ENCODE peak calls at places on chromosome 5, in four cellular contexts. X is T-helper 1 cell, D is anterior cingulate cortex, R is RKO. B is an unnamed sample.

GRCh38 chr5:178279026-178279722 is 46.6 kb upstream of the PHYKPL start:
- DNase-seq in X (no peak), D (no peak), R (no peak), B (no peak)

GRCh38 chr5:62589504-62589903 is 10.9 kb downstream of the LRRC70 start:
- DNase-seq in X (no peak), D (no peak), R (no peak), B (no peak)

GRCh38 chr5:5983261-5983660 is 395.1 kb downstream of the MED10 start:
- DNase-seq in X (no peak), D (no peak), R (no peak), B (no peak)

GRCh38 chr5:151487544-151487943 is 40.1 kb downstream of the SLC36A1 start:
- DNase-seq in X (no peak), D (no peak), R (no peak), B (no peak)

GRCh38 chr5:157253547-157253946 is 12.4 kb upstream of the CYFIP2 start:
- DNase-seq in X (no peak), D (peak; percentile 44), R (peak; percentile 53), B (no peak)

GRCh38 chr5:1295650-1296037 is 776 bp upstream of the TERT start:
- DNase-seq in X (no peak), D (no peak), R (no peak), B (no peak)

GRCh38 chr5:56840597-56840996 is 25.2 kb downstream of the MAP3K1 start:
- DNase-seq in X (no peak), D (no peak), R (no peak), B (no peak)

GRCh38 chr5:139635606-139636206 is 12.4 kb upstream of the CXXC5 start:
- DNase-seq in X (peak; percentile 31), D (no peak), R (peak; percentile 29), B (no peak)

GRCh38 chr5:177443144-177443983 is 3.2 kb upstream of the PRR7 start:
- DNase-seq in X (no peak), D (no peak), R (no peak), B (no peak)

GRCh38 chr5:105840800-105841199 is 1829.9 kb downstream of the EFNA5 start:
- DNase-seq in X (no peak), D (no peak), R (no peak), B (no peak)

GRCh38 chr5:23742701-23743100 is 235.3 kb downstream of the PRDM9 start:
- DNase-seq in X (no peak), D (no peak), R (peak; percentile 9), B (no peak)

GRCh38 chr5:53019320-53019719 is 30.2 kb downstream of the ITGA2 start:
- DNase-seq in X (no peak), D (no peak), R (peak; percentile 85), B (no peak)

GRCh38 chr5:95803271-95804148 is 19.0 kb downstream of the GLRX start:
- DNase-seq in X (no peak), D (no peak), R (no peak), B (no peak)

GRCh38 chr5:149732500-149733128 is 2.5 kb downstream of the PPARGC1B start:
- DNase-seq in X (no peak), D (no peak), R (no peak), B (no peak)

GRCh38 chr5:36357391-36357790 is 55.7 kb upstream of the RANBP3L start:
- DNase-seq in X (no peak), D (no peak), R (no peak), B (no peak)

GRCh38 chr5:57033503-57033902 is 81.6 kb upstream of the MIER3 start:
- DNase-seq in X (no peak), D (no peak), R (no peak), B (no peak)

GRCh38 chr5:171387970-171388815 is 544 bp downstream of the NPM1 start:
- DNase-seq in X (peak; percentile 87), D (peak; percentile 46), R (peak; percentile 85), B (peak; percentile 60)

GRCh38 chr5:3512291-3512690 is 83.3 kb upstream of the IRX1 start:
- DNase-seq in X (no peak), D (no peak), R (no peak), B (no peak)

GRCh38 chr5:90408571-90409317 is 812 bp downstream of the CETN3 start:
- DNase-seq in X (no peak), D (no peak), R (peak; percentile 69), B (no peak)

GRCh38 chr5:80318212-80318611 is 1.6 kb upstream of the SPZ1 start:
- DNase-seq in X (no peak), D (no peak), R (no peak), B (no peak)

GRCh38 chr5:142286111-142286510 is 38.7 kb downstream of the SPRY4 start:
- DNase-seq in X (no peak), D (no peak), R (no peak), B (no peak)

GRCh38 chr5:149381986-149382338 is 2.9 kb upstream of the IL17B start:
- DNase-seq in X (peak; percentile 44), D (no peak), R (peak; percentile 65), B (peak; percentile 60)

GRCh38 chr5:154949758-154950157 is 8.9 kb downstream of the MRPL22 start:
- DNase-seq in X (no peak), D (no peak), R (no peak), B (no peak)

GRCh38 chr5:43874772-43875171 is 271.8 kb downstream of the NNT start:
- DNase-seq in X (no peak), D (no peak), R (no peak), B (no peak)

GRCh38 chr5:10488144-10488543 is 46.5 kb downstream of the ROPN1L start:
- DNase-seq in X (no peak), D (no peak), R (no peak), B (no peak)

GRCh38 chr5:87164409-87164808 is 103.3 kb upstream of the RASA1 start:
- DNase-seq in X (no peak), D (no peak), R (no peak), B (no peak)

GRCh38 chr5:60092671-60093422 is 199.3 kb upstream of the PDE4D start:
- DNase-seq in X (no peak), D (no peak), R (peak; percentile 41), B (no peak)

GRCh38 chr5:154390096-154390495 is 55.7 kb upstream of the SAP30L start:
- DNase-seq in X (no peak), D (no peak), R (no peak), B (no peak)

GRCh38 chr5:175148773-175149172 is 295.2 kb downstream of the DRD1 start:
- DNase-seq in X (no peak), D (no peak), R (no peak), B (no peak)

GRCh38 chr5:115961413-115962238 is 649 bp upstream of the LVRN start:
- DNase-seq in X (no peak), D (no peak), R (no peak), B (no peak)

GRCh38 chr5:45774528-45774927 is 78.3 kb upstream of the HCN1 start:
- DNase-seq in X (no peak), D (no peak), R (peak; percentile 45), B (no peak)

GRCh38 chr5:136089804-136090203 is 42.8 kb upstream of the SMAD5 start:
- DNase-seq in X (no peak), D (no peak), R (no peak), B (no peak)

GRCh38 chr5:178301641-178302040 is 69.0 kb upstream of the PHYKPL start:
- DNase-seq in X (no peak), D (no peak), R (no peak), B (no peak)

GRCh38 chr5:123000731-123001130 is 35.8 kb downstream of the PPIC start:
- DNase-seq in X (no peak), D (no peak), R (no peak), B (no peak)

GRCh38 chr5:127820910-127821553 is 117.8 kb downstream of the CCDC192 start:
- DNase-seq in X (no peak), D (no peak), R (no peak), B (no peak)

GRCh38 chr5:117094114-117094815 is 519.6 kb upstream of the SEMA6A start:
- DNase-seq in X (no peak), D (no peak), R (no peak), B (no peak)

GRCh38 chr5:180331647-180331950 is 21.5 kb downstream of the GFPT2 start:
- DNase-seq in X (no peak), D (no peak), R (no peak), B (no peak)

GRCh38 chr5:8136271-8136670 is 267.3 kb downstream of the MTRR start:
- DNase-seq in X (no peak), D (no peak), R (no peak), B (no peak)

GRCh38 chr5:10524376-10525123 is 39.3 kb upstream of the ANKRD33B start:
- DNase-seq in X (no peak), D (peak; percentile 33), R (no peak), B (no peak)

B was measured in T-helper 17 cell.